ENCODE peak calls at places on chromosomes 12 and 14, in four cellular contexts. One of them, this sample, is unnamed.
A peak's percentile ranks its signal among the peaks of the same experiment; 100 is the strongest.

GRCh38 chr12:119780786-119781434 is 96.2 kb downstream of the CIT start:
- DNase-seq in suprapubic skin: no peak
- DNase-seq in body of pancreas: peak; percentile 67
- DNase-seq in stomach: peak; percentile 78
- DNase-seq in this sample: no peak

GRCh38 chr12:48033451-48033850 is 29.2 kb upstream of the COL2A1 start:
- DNase-seq in suprapubic skin: no peak
- DNase-seq in stomach: no peak
- DNase-seq in body of pancreas: no peak
- DNase-seq in this sample: no peak

GRCh38 chr12:60172266-60172665 is 576.4 kb downstream of the SLC16A7 start:
- DNase-seq in body of pancreas: no peak
- DNase-seq in stomach: no peak
- DNase-seq in suprapubic skin: no peak
- DNase-seq in this sample: no peak

GRCh38 chr12:49511410-49511809 is 27.4 kb upstream of the KCNH3 start:
- DNase-seq in body of pancreas: no peak
- DNase-seq in suprapubic skin: no peak
- DNase-seq in stomach: no peak
- DNase-seq in this sample: no peak

GRCh38 chr12:67940780-67941243 is 48.4 kb upstream of the IFNG-AS1 start:
- DNase-seq in stomach: peak; percentile 36
- DNase-seq in body of pancreas: no peak
- DNase-seq in suprapubic skin: no peak
- DNase-seq in this sample: no peak

GRCh38 chr14:76929927-76930326 is 98.6 kb downstream of the IRF2BPL start:
- DNase-seq in suprapubic skin: no peak
- DNase-seq in body of pancreas: peak; percentile 50
- DNase-seq in stomach: no peak
- DNase-seq in this sample: no peak

GRCh38 chr12:88036368-88036965 is 7.3 kb upstream of the C12orf50 start:
- DNase-seq in stomach: no peak
- DNase-seq in body of pancreas: peak; percentile 10
- DNase-seq in suprapubic skin: no peak
- DNase-seq in this sample: no peak

GRCh38 chr12:104011265-104011664 is 38.7 kb downstream of the GLT8D2 start:
- DNase-seq in suprapubic skin: no peak
- DNase-seq in stomach: no peak
- DNase-seq in body of pancreas: no peak
- DNase-seq in this sample: peak; percentile 44

GRCh38 chr14:53151867-53152626 is 1.1 kb downstream of the DDHD1 start:
- DNase-seq in body of pancreas: peak; percentile 47
- DNase-seq in suprapubic skin: peak; percentile 78
- DNase-seq in stomach: peak; percentile 55
- DNase-seq in this sample: peak; percentile 42

GRCh38 chr14:105091335-105092123 is 26.3 kb upstream of the GPR132 start:
- DNase-seq in body of pancreas: peak; percentile 92
- DNase-seq in stomach: peak; percentile 94
- DNase-seq in suprapubic skin: peak; percentile 89
- DNase-seq in this sample: no peak

GRCh38 chr14:35285991-35286564 is 6.1 kb upstream of the PSMA6 start:
- DNase-seq in body of pancreas: no peak
- DNase-seq in stomach: no peak
- DNase-seq in suprapubic skin: no peak
- DNase-seq in this sample: no peak

GRCh38 chr12:113222730-113223531 is 1.7 kb downstream of the TPCN1 start:
- DNase-seq in stomach: peak; percentile 74
- DNase-seq in body of pancreas: peak; percentile 94
- DNase-seq in suprapubic skin: peak; percentile 78
- DNase-seq in this sample: peak; percentile 89

GRCh38 chr12:75784591-75784990 is 247.0 kb downstream of the PHLDA1 start:
- DNase-seq in stomach: peak; percentile 96
- DNase-seq in body of pancreas: peak; percentile 92
- DNase-seq in suprapubic skin: peak; percentile 66
- DNase-seq in this sample: peak; percentile 14

GRCh38 chr12:4857472-4858291 is 52.0 kb upstream of the KCNA1 start:
- DNase-seq in stomach: peak; percentile 78
- DNase-seq in suprapubic skin: peak; percentile 79
- DNase-seq in body of pancreas: peak; percentile 73
- DNase-seq in this sample: peak; percentile 35

GRCh38 chr12:84136862-84137367 is 775.7 kb downstream of the SLC6A15 start:
- DNase-seq in stomach: no peak
- DNase-seq in suprapubic skin: no peak
- DNase-seq in body of pancreas: no peak
- DNase-seq in this sample: no peak

GRCh38 chr14:65356327-65356836 is 56.1 kb upstream of the FUT8 start:
- DNase-seq in body of pancreas: no peak
- DNase-seq in suprapubic skin: no peak
- DNase-seq in stomach: peak; percentile 72
- DNase-seq in this sample: no peak

GRCh38 chr12:94790822-94791221 is 140.5 kb upstream of the TMCC3 start:
- DNase-seq in body of pancreas: no peak
- DNase-seq in suprapubic skin: no peak
- DNase-seq in stomach: no peak
- DNase-seq in this sample: no peak

GRCh38 chr14:76904740-76905569 is 78.7 kb downstream of the LRRC74A start:
- DNase-seq in body of pancreas: peak; percentile 79
- DNase-seq in stomach: peak; percentile 56
- DNase-seq in suprapubic skin: peak; percentile 85
- DNase-seq in this sample: peak; percentile 46

GRCh38 chr12:113858828-113859386 is 107.2 kb downstream of the RBM19 start:
- DNase-seq in stomach: no peak
- DNase-seq in suprapubic skin: no peak
- DNase-seq in body of pancreas: no peak
- DNase-seq in this sample: no peak

GRCh38 chr12:6563448-6564050 is 4.5 kb downstream of the NOP2 start:
- DNase-seq in stomach: peak; percentile 65
- DNase-seq in body of pancreas: peak; percentile 42
- DNase-seq in suprapubic skin: no peak
- DNase-seq in this sample: no peak

GRCh38 chr12:54993181-54993835 is 8.7 kb upstream of the TESPA1 start:
- DNase-seq in suprapubic skin: no peak
- DNase-seq in stomach: peak; percentile 42
- DNase-seq in body of pancreas: peak; percentile 71
- DNase-seq in this sample: no peak

GRCh38 chr12:123059501-123059900 is 79.0 kb downstream of the ARL6IP4 start:
- DNase-seq in stomach: no peak
- DNase-seq in suprapubic skin: no peak
- DNase-seq in body of pancreas: no peak
- DNase-seq in this sample: no peak

GRCh38 chr12:101172316-101172715 is 37.7 kb downstream of the SLC5A8 start:
- DNase-seq in suprapubic skin: no peak
- DNase-seq in stomach: no peak
- DNase-seq in body of pancreas: no peak
- DNase-seq in this sample: no peak

GRCh38 chr12:93669452-93669851 is 7.7 kb upstream of the CRADD start:
- DNase-seq in suprapubic skin: no peak
- DNase-seq in stomach: no peak
- DNase-seq in body of pancreas: no peak
- DNase-seq in this sample: no peak

GRCh38 chr14:63952933-63953437 is 100.2 kb downstream of the SYNE2 start:
- DNase-seq in stomach: no peak
- DNase-seq in body of pancreas: no peak
- DNase-seq in suprapubic skin: no peak
- DNase-seq in this sample: no peak

GRCh38 chr12:53378705-53379388 is 1.1 kb upstream of the SP1 start:
- DNase-seq in stomach: no peak
- DNase-seq in body of pancreas: peak; percentile 48
- DNase-seq in suprapubic skin: no peak
- DNase-seq in this sample: no peak

GRCh38 chr14:79502101-79502750 is 709.1 kb downstream of the DIO2 start:
- DNase-seq in stomach: no peak
- DNase-seq in suprapubic skin: no peak
- DNase-seq in body of pancreas: no peak
- DNase-seq in this sample: no peak

GRCh38 chr14:79265366-79265765 is 945.9 kb downstream of the DIO2 start:
- DNase-seq in body of pancreas: no peak
- DNase-seq in suprapubic skin: no peak
- DNase-seq in stomach: no peak
- DNase-seq in this sample: no peak

GRCh38 chr12:109544955-109545531 is 28.3 kb downstream of the MMAB start:
- DNase-seq in body of pancreas: no peak
- DNase-seq in suprapubic skin: no peak
- DNase-seq in stomach: no peak
- DNase-seq in this sample: peak; percentile 17

GRCh38 chr12:25054783-25055144 is 105.9 kb upstream of the BCAT1 start:
- DNase-seq in suprapubic skin: no peak
- DNase-seq in stomach: no peak
- DNase-seq in body of pancreas: peak; percentile 26
- DNase-seq in this sample: no peak

GRCh38 chr14:100873083-100873482 is 30.4 kb downstream of the RTL1 start:
- DNase-seq in stomach: no peak
- DNase-seq in suprapubic skin: peak; percentile 29
- DNase-seq in body of pancreas: no peak
- DNase-seq in this sample: no peak

GRCh38 chr12:107801150-107801549 is 26.6 kb downstream of the ASCL4 start:
- DNase-seq in stomach: no peak
- DNase-seq in suprapubic skin: no peak
- DNase-seq in body of pancreas: no peak
- DNase-seq in this sample: no peak

GRCh38 chr14:96629558-96630222 is 127.5 kb downstream of the PAPOLA start:
- DNase-seq in stomach: no peak
- DNase-seq in suprapubic skin: no peak
- DNase-seq in body of pancreas: no peak
- DNase-seq in this sample: no peak

GRCh38 chr14:93706360-93706955 is 81.8 kb downstream of the PRIMA1 start:
- DNase-seq in body of pancreas: no peak
- DNase-seq in stomach: no peak
- DNase-seq in suprapubic skin: no peak
- DNase-seq in this sample: no peak

GRCh38 chr12:6336859-6337744 is 4.8 kb downstream of the TNFRSF1A start:
- DNase-seq in stomach: no peak
- DNase-seq in body of pancreas: peak; percentile 46
- DNase-seq in suprapubic skin: no peak
- DNase-seq in this sample: no peak

GRCh38 chr12:96063046-96063445 is 27.7 kb upstream of the LTA4H start:
- DNase-seq in suprapubic skin: no peak
- DNase-seq in body of pancreas: no peak
- DNase-seq in stomach: no peak
- DNase-seq in this sample: no peak
- TF ChIP-seq POLR2A in suprapubic skin: no peak
- TF ChIP-seq POLR2A in body of pancreas: no peak
- TF ChIP-seq POLR2A in stomach: no peak
- TF ChIP-seq POLR2A in this sample: no peak

GRCh38 chr12:121579981-121580868 is 598 bp downstream of the KDM2B start:
- DNase-seq in stomach: peak; percentile 78
- DNase-seq in suprapubic skin: peak; percentile 85
- DNase-seq in body of pancreas: peak; percentile 79
- DNase-seq in this sample: peak; percentile 59
- TF ChIP-seq POLR2A in stomach: no peak
- TF ChIP-seq POLR2A in suprapubic skin: no peak
- TF ChIP-seq POLR2A in body of pancreas: no peak
- TF ChIP-seq POLR2A in this sample: no peak

GRCh38 chr14:55411426-55412389 is at the start of gene ATG14:
- DNase-seq in suprapubic skin: peak; percentile 92
- DNase-seq in body of pancreas: peak; percentile 85
- DNase-seq in stomach: peak; percentile 82
- DNase-seq in this sample: peak; percentile 81
- TF ChIP-seq POLR2A in suprapubic skin: peak; percentile 71
- TF ChIP-seq POLR2A in body of pancreas: peak; percentile 43
- TF ChIP-seq POLR2A in stomach: no peak
- TF ChIP-seq POLR2A in this sample: peak; percentile 84

DNA sequence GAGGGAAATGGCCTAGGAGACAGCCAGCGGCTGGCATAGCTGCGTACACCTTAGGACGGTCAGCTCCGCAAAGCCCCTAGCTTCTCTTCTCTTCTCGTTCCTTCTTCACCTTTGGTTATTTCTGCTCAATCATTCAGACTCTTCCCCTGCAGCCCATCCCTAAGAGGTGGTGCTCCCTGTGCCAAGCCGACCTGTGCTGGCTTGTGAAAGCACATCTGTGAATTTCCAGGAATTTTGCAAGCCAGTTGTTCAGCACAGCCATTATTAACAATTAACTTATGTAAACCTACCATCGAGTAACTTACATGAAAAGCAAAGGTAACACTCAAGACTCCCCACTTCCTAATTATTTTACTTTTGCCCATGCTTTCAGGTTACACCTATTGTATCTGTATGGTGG is 20.9 kb upstream of the GPR68 start:
- DNase-seq in suprapubic skin: no peak
- DNase-seq in stomach: no peak
- DNase-seq in body of pancreas: no peak
- DNase-seq in this sample: no peak
- TF ChIP-seq POLR2A in suprapubic skin: no peak
- TF ChIP-seq POLR2A in stomach: no peak
- TF ChIP-seq POLR2A in body of pancreas: no peak
- TF ChIP-seq POLR2A in this sample: no peak

GRCh38 chr12:10363922-10364838 is 25.7 kb downstream of the KLRK1 start:
- DNase-seq in stomach: peak; percentile 40
- DNase-seq in body of pancreas: peak; percentile 39
- DNase-seq in suprapubic skin: no peak
- DNase-seq in this sample: peak; percentile 49
- TF ChIP-seq POLR2A in stomach: no peak
- TF ChIP-seq POLR2A in body of pancreas: no peak
- TF ChIP-seq POLR2A in suprapubic skin: no peak
- TF ChIP-seq POLR2A in this sample: no peak

GRCh38 chr12:12992418-12993175 is 7.5 kb downstream of the HEBP1 start:
- DNase-seq in stomach: peak; percentile 35
- DNase-seq in body of pancreas: peak; percentile 55
- DNase-seq in suprapubic skin: no peak
- DNase-seq in this sample: no peak
- TF ChIP-seq POLR2A in stomach: no peak
- TF ChIP-seq POLR2A in body of pancreas: no peak
- TF ChIP-seq POLR2A in suprapubic skin: no peak
- TF ChIP-seq POLR2A in this sample: no peak

DNA sequence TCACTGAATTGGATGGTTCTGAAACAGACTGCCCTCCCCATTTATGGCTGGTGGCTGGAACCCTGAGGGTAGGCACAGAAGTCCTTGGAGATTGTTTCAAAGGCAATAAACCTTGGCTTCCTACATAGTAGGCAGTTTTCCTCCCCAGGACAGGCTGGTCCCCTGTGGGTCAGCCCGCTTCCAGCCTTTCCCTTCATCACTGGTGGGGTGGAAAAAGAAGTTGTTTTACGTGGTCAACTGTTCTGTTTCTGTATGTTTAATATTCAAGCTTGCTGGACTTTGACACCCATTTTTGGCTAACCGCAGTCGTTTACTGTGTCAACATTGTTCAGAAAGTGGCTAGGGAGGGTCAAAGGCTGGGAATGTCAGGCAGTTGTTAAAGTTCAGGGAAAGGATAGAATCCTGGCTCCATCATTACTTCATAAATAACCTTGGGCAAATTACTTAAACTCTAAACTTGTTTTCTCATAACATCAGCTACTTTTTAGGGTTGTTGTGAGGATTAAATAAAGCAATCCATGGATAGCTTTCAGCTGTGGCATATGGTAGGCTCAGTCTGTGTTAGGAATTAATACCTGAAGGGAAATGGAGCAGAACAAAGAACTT is 2.4 kb downstream of the KLHDC2 start:
- DNase-seq in suprapubic skin: no peak
- DNase-seq in stomach: peak; percentile 63
- DNase-seq in body of pancreas: peak; percentile 82
- DNase-seq in this sample: no peak
- TF ChIP-seq POLR2A in suprapubic skin: no peak
- TF ChIP-seq POLR2A in stomach: no peak
- TF ChIP-seq POLR2A in body of pancreas: no peak
- TF ChIP-seq POLR2A in this sample: no peak